ENCODE peak calls at places on chromosomes 7 and 10, in nine cellular contexts. Q is CD8-positive, alpha-beta memory T cell; T is upper lobe of right lung; B is lower lobe of right lung; R is fibroblast of mammary gland; M is GDM1; A is Right ventricle myocardium superior; G is NCI-H1105 treated with DMSO at 0.1 percent for 48 hours; H is T-helper 9 cell. E is an unnamed sample.

GRCh38 chr7:27243340-27244163 is 950 bp downstream of the EVX1 start:
- DNase-seq in G (no peak), H (no peak), Q (no peak), R (no peak), M (no peak), T (peak), B (no peak), A (no peak), E (no peak)

GRCh38 chr10:93267521-93267920 is 193.8 kb downstream of the CYP26A1 start:
- DNase-seq in G (no peak), M (no peak), T (no peak), R (no peak), A (no peak), Q (no peak), H (no peak), B (no peak), E (no peak)

GRCh38 chr10:11177926-11178453 is 160.3 kb downstream of the CELF2 start:
- DNase-seq in B (peak), G (no peak), R (no peak), T (no peak), A (peak), H (peak), M (no peak), Q (no peak), E (no peak)

GRCh38 chr10:78774614-78774998 is 294.2 kb upstream of the ZMIZ1 start:
- DNase-seq in T (peak), B (no peak), Q (no peak), A (no peak), R (no peak), H (no peak), G (no peak), M (no peak), E (no peak)

GRCh38 chr10:104076743-104077160 is 8.9 kb downstream of the COL17A1 start:
- DNase-seq in M (no peak), B (peak), A (peak), H (no peak), T (no peak), R (peak), G (peak), Q (no peak), E (peak)

GRCh38 chr7:130891254-130892094 is 157.5 kb upstream of the KLF14 start:
- DNase-seq in T (peak), R (peak), G (no peak), H (no peak), A (peak), B (peak), M (no peak), Q (no peak), E (peak)

GRCh38 chr7:152435384-152436278 is at the start of gene KMT2C:
- DNase-seq in H (peak), B (peak), A (peak), R (peak), T (peak), M (peak), G (peak), Q (peak), E (peak)

GRCh38 chr10:113020838-113021237 is 70.8 kb downstream of the TCF7L2 start:
- DNase-seq in H (no peak), T (no peak), Q (no peak), G (peak), R (no peak), A (no peak), B (no peak), M (no peak), E (no peak)

GRCh38 chr7:117872565-117873055 is 631 bp downstream of the CTTNBP2 start:
- DNase-seq in M (no peak), B (no peak), G (no peak), H (no peak), R (no peak), Q (no peak), T (no peak), A (peak), E (peak)

GRCh38 chr10:100562008-100562672 is 26.4 kb downstream of the HIF1AN start:
- DNase-seq in B (peak), A (peak), Q (peak), R (peak), T (peak), H (peak), G (peak), M (peak), E (peak)

GRCh38 chr10:22321156-22321711 is 335 bp downstream of the BMI1 start:
- DNase-seq in H (peak), T (peak), R (peak), M (peak), G (peak), B (peak), Q (peak), A (peak), E (peak)

GRCh38 chr7:124440081-124440480 is 325.5 kb downstream of the GPR37 start:
- DNase-seq in G (no peak), T (no peak), M (no peak), R (no peak), A (no peak), H (no peak), B (no peak), Q (no peak), E (peak)

GRCh38 chr10:113073549-113074189 is 123.6 kb downstream of the TCF7L2 start:
- DNase-seq in A (peak), B (no peak), R (peak), T (no peak), G (no peak), M (no peak), Q (no peak), H (no peak), E (peak)

GRCh38 chr10:100637785-100638184 is 102.0 kb downstream of the HIF1AN start:
- DNase-seq in T (no peak), G (no peak), R (no peak), M (no peak), A (no peak), Q (no peak), B (no peak), H (no peak), E (peak)

GRCh38 chr10:95963202-95963991 is 55.6 kb downstream of the CC2D2B start:
- DNase-seq in B (no peak), A (no peak), G (no peak), Q (no peak), R (no peak), M (peak), H (no peak), T (no peak), E (no peak)

E was measured in choroid plexus epithelial cell.